ENCODE peak calls at places on chromosome 5, in four cellular contexts. One of them, this sample, is unnamed.

GRCh38 chr5:157306690-157307089 is 40.8 kb downstream of the CYFIP2 start:
- DNase-seq in ELR: no peak
- DNase-seq in germinal center: no peak
- DNase-seq in activated CD8-positive, alpha-beta memory T cell treated with anti-CD3 and anti-CD28 coated beads for 24 hours: no peak
- DNase-seq in this sample: no peak

GRCh38 chr5:111929892-111930291 is 172.9 kb upstream of the NREP start:
- DNase-seq in ELR: peak; percentile 94
- DNase-seq in activated CD8-positive, alpha-beta memory T cell treated with anti-CD3 and anti-CD28 coated beads for 24 hours: no peak
- DNase-seq in germinal center: no peak
- DNase-seq in this sample: peak; percentile 84

GRCh38 chr5:16600397-16600796 is 16.4 kb downstream of the RETREG1 start:
- DNase-seq in germinal center: no peak
- DNase-seq in activated CD8-positive, alpha-beta memory T cell treated with anti-CD3 and anti-CD28 coated beads for 24 hours: no peak
- DNase-seq in ELR: peak; percentile 29
- DNase-seq in this sample: peak; percentile 35

GRCh38 chr5:68070641-68071191 is 144.8 kb upstream of the PIK3R1 start:
- DNase-seq in activated CD8-positive, alpha-beta memory T cell treated with anti-CD3 and anti-CD28 coated beads for 24 hours: no peak
- DNase-seq in ELR: peak; percentile 28
- DNase-seq in germinal center: peak; percentile 4
- DNase-seq in this sample: no peak

GRCh38 chr5:146238973-146239372 is 35.6 kb downstream of the RBM27 start:
- DNase-seq in activated CD8-positive, alpha-beta memory T cell treated with anti-CD3 and anti-CD28 coated beads for 24 hours: no peak
- DNase-seq in ELR: no peak
- DNase-seq in germinal center: no peak
- DNase-seq in this sample: peak; percentile 9

GRCh38 chr5:52822437-52822836 is 34.7 kb downstream of the ITGA1 start:
- DNase-seq in activated CD8-positive, alpha-beta memory T cell treated with anti-CD3 and anti-CD28 coated beads for 24 hours: no peak
- DNase-seq in germinal center: no peak
- DNase-seq in ELR: no peak
- DNase-seq in this sample: no peak

GRCh38 chr5:30034870-30035269 is 1158.6 kb upstream of the CDH6 start:
- DNase-seq in ELR: no peak
- DNase-seq in germinal center: no peak
- DNase-seq in activated CD8-positive, alpha-beta memory T cell treated with anti-CD3 and anti-CD28 coated beads for 24 hours: no peak
- DNase-seq in this sample: no peak

GRCh38 chr5:135010502-135011354 is 23.3 kb downstream of the PITX1 start:
- DNase-seq in ELR: peak; percentile 34
- DNase-seq in activated CD8-positive, alpha-beta memory T cell treated with anti-CD3 and anti-CD28 coated beads for 24 hours: peak; percentile 35
- DNase-seq in germinal center: no peak
- DNase-seq in this sample: no peak

GRCh38 chr5:160448886-160449285 is 27.2 kb downstream of the PTTG1 start:
- DNase-seq in germinal center: no peak
- DNase-seq in ELR: no peak
- DNase-seq in activated CD8-positive, alpha-beta memory T cell treated with anti-CD3 and anti-CD28 coated beads for 24 hours: no peak
- DNase-seq in this sample: no peak

GRCh38 chr5:172054611-172055153 is 48.2 kb upstream of the FBXW11 start:
- DNase-seq in germinal center: no peak
- DNase-seq in activated CD8-positive, alpha-beta memory T cell treated with anti-CD3 and anti-CD28 coated beads for 24 hours: no peak
- DNase-seq in ELR: no peak
- DNase-seq in this sample: no peak

GRCh38 chr5:81949479-81949878 is 22.3 kb upstream of the ATG10 start:
- DNase-seq in ELR: no peak
- DNase-seq in activated CD8-positive, alpha-beta memory T cell treated with anti-CD3 and anti-CD28 coated beads for 24 hours: no peak
- DNase-seq in germinal center: no peak
- DNase-seq in this sample: no peak

GRCh38 chr5:95900383-95900958 is 61.2 kb downstream of the ELL2 start:
- DNase-seq in activated CD8-positive, alpha-beta memory T cell treated with anti-CD3 and anti-CD28 coated beads for 24 hours: no peak
- DNase-seq in germinal center: no peak
- DNase-seq in ELR: no peak
- DNase-seq in this sample: no peak

GRCh38 chr5:52283221-52283620 is 504.5 kb upstream of the ITGA1 start:
- DNase-seq in germinal center: no peak
- DNase-seq in ELR: peak; percentile 13
- DNase-seq in activated CD8-positive, alpha-beta memory T cell treated with anti-CD3 and anti-CD28 coated beads for 24 hours: no peak
- DNase-seq in this sample: peak; percentile 11

GRCh38 chr5:96963267-96963666 is 27.4 kb downstream of the LNPEP start:
- DNase-seq in germinal center: no peak
- DNase-seq in activated CD8-positive, alpha-beta memory T cell treated with anti-CD3 and anti-CD28 coated beads for 24 hours: no peak
- DNase-seq in ELR: peak; percentile 73
- DNase-seq in this sample: peak; percentile 69

This sample was measured in kidney tubule cell.